ENCODE peak calls at places on chromosomes 6 and 20, in nine cellular contexts. U is hepatocyte, T is ovary, X is right lobe of liver, O is adrenal gland, L is uterus, M is mammary epithelial cell, H is left lung, R is Panc1. Z is an unnamed sample.
A peak's percentile ranks its signal among the peaks of the same experiment; 100 is the strongest.

GRCh38 chr20:3658708-3659491 is 4.3 kb downstream of the GFRA4 start:
- DNase-seq in L (no peak), O (no peak), T (no peak), X (no peak), H (no peak), R (no peak), U (no peak), M (no peak), Z (no peak)

GRCh38 chr6:136779682-136780081 is 12.6 kb downstream of the MAP3K5 start:
- DNase-seq in O (no peak), M (no peak), T (no peak), X (no peak), R (no peak), L (no peak), U (no peak), H (no peak), Z (no peak)

GRCh38 chr6:16206595-16207037 is 31.8 kb upstream of the GMPR start:
- DNase-seq in O (peak; percentile 49), U (peak; percentile 85), M (peak; percentile 64), R (peak; percentile 75), H (no peak), T (peak; percentile 55), X (no peak), L (peak; percentile 79), Z (peak; percentile 49)

GRCh38 chr6:127865108-127865507 is 35.8 kb downstream of the THEMIS start:
- DNase-seq in O (no peak), U (no peak), T (no peak), M (no peak), H (no peak), X (no peak), R (no peak), L (no peak), Z (no peak)

GRCh38 chr6:158653577-158654354 is 3.9 kb downstream of the SYTL3 start:
- DNase-seq in L (no peak), M (no peak), U (no peak), X (no peak), O (no peak), R (no peak), T (no peak), H (no peak), Z (peak; percentile 96)

GRCh38 chr6:163176097-163176496 is 238.4 kb upstream of the QKI start:
- DNase-seq in R (no peak), M (no peak), U (no peak), H (no peak), X (no peak), L (no peak), O (no peak), T (no peak), Z (no peak)

GRCh38 chr20:2759603-2760360 is 40.6 kb downstream of the CPXM1 start:
- DNase-seq in U (no peak), X (no peak), O (no peak), H (no peak), R (no peak), M (no peak), T (no peak), L (no peak), Z (no peak)

GRCh38 chr6:36127462-36128016 is 2.8 kb upstream of the MAPK13 start:
- DNase-seq in U (peak; percentile 38), O (peak; percentile 93), T (no peak), M (peak; percentile 62), R (peak; percentile 56), X (peak; percentile 79), H (peak; percentile 89), L (no peak), Z (no peak)

GRCh38 chr6:143374014-143374413 is 76.5 kb downstream of the ADAT2 start:
- DNase-seq in M (no peak), L (no peak), H (no peak), R (no peak), X (no peak), T (no peak), U (no peak), O (no peak), Z (no peak)

GRCh38 chr20:47256665-47257236 is 99.7 kb downstream of the ZMYND8 start:
- DNase-seq in U (no peak), H (no peak), T (peak; percentile 9), O (no peak), L (no peak), R (no peak), M (no peak), X (no peak), Z (no peak)

GRCh38 chr6:47157653-47158219 is 115.6 kb upstream of the ADGRF1 start:
- DNase-seq in M (no peak), L (no peak), H (no peak), T (no peak), O (no peak), X (no peak), R (no peak), U (no peak), Z (no peak)

GRCh38 chr6:131212928-131213327 is 77.7 kb downstream of the AKAP7 start:
- DNase-seq in O (no peak), U (no peak), H (no peak), L (no peak), R (no peak), X (no peak), T (no peak), M (no peak), Z (no peak)

DNA sequence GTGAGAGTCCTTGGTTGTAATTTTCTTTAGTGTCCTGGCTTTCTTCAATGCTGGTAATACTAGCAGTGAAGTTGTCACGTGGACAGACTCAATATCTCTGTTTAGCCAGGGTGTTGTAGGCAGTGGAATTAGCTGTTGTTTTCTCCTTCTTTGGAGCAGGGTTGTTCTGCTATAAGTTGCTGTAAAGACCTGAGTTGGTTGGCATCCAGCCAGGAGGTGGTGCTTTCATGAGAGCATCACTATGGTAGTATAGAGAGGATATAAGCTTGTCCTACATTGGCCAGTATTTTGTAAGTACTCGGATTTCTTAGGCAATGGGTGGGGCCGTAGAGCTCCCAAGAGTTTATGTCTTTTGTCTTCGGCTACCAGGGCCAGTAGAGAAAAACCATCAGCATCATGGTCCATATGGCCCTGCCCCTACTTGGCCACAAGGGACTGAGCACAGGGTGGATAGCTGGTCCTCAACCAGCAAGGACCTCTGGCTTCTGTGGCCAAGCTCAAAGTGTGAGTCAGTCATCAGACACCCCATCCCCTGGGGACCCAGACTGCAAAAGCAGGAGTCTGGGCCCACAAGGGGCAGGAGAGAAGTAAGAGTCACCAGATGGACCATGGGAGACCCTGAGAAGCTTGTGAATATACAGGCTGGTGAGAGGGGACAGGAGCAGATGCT is 127.9 kb upstream of the NXT1 start:
- DNase-seq in R (no peak), T (no peak), X (no peak), U (no peak), H (no peak), M (no peak), L (no peak), O (no peak), Z (no peak)
- H3K9me3 ChIP-seq in R (peaks cover 3% of the 10 kb centered on the region), T (no peaks in the 10 kb centered on the region), X (no peaks in the 10 kb centered on the region), U (peaks cover 5% of the 10 kb centered on the region), H (peaks cover 18% of the 10 kb centered on the region), M (no peaks in the 10 kb centered on the region), L (no peaks in the 10 kb centered on the region), O (peaks cover 4% of the 10 kb centered on the region), Z (no peaks in the 10 kb centered on the region)

GRCh38 chr6:160027931-160028330 is 59.0 kb downstream of the IGF2R start:
- DNase-seq in O (no peak), T (no peak), X (no peak), M (no peak), R (no peak), H (no peak), U (no peak), L (no peak), Z (no peak)

GRCh38 chr6:160022793-160023192 is 53.9 kb downstream of the IGF2R start:
- DNase-seq in U (no peak), X (no peak), R (no peak), O (no peak), T (no peak), H (no peak), M (no peak), L (no peak), Z (no peak)

GRCh38 chr6:160024152-160024551 is 55.3 kb downstream of the IGF2R start:
- DNase-seq in T (no peak), O (no peak), X (no peak), R (no peak), L (no peak), M (no peak), H (no peak), U (no peak), Z (no peak)

GRCh38 chr6:160027076-160027475 is 58.2 kb downstream of the IGF2R start:
- DNase-seq in R (no peak), U (no peak), T (no peak), X (no peak), H (no peak), O (no peak), L (no peak), M (no peak), Z (no peak)

GRCh38 chr6:160022101-160022500 is 53.2 kb downstream of the IGF2R start:
- DNase-seq in O (no peak), R (no peak), M (no peak), T (no peak), H (no peak), U (no peak), X (no peak), L (no peak), Z (no peak)
- H3K36me3 ChIP-seq in O (no peaks in the 10 kb centered on the region), R (peaks cover 10% of the 10 kb centered on the region), M (peaks cover 5% of the 10 kb centered on the region), T (no peaks in the 10 kb centered on the region), H (no peaks in the 10 kb centered on the region), U (no peaks in the 10 kb centered on the region), X (peaks cover 17% of the 10 kb centered on the region), L (no peaks in the 10 kb centered on the region), Z (peaks cover 15% of the 10 kb centered on the region)

DNA sequence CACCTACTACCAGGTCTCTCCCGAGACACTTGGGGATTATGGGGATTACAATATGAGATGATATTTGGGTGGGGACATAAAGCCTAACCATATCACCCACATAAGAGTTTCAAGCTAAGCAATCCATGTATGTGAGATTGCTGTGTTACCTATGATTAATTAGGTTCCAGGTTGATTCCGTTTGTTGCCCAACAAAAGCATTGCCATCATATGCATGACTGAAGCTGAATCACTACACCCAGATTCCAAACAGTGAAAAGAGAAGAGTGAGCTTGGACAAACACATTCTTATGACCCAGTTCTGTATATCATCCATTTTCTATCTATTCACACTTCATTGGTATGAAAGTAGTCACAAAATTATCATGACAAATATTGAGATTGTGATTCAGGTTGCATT is 952.5 kb upstream of the MAN1A1 start:
- DNase-seq in L (no peak), H (no peak), X (no peak), O (no peak), T (no peak), R (no peak), U (no peak), M (no peak), Z (no peak)
- H3K27me3 ChIP-seq in L (no peaks in the 10 kb centered on the region), H (no peaks in the 10 kb centered on the region), X (no peaks in the 10 kb centered on the region), O (no peaks in the 10 kb centered on the region), T (peaks cover 3% of the 10 kb centered on the region), R (no peaks in the 10 kb centered on the region), U (no peaks in the 10 kb centered on the region), M (no peaks in the 10 kb centered on the region), Z (no peaks in the 10 kb centered on the region)

GRCh38 chr20:63967330-63968135 is 2.2 kb downstream of the ZNF512B start:
- DNase-seq in T (peak; percentile 34), L (no peak), M (no peak), H (no peak), U (no peak), X (no peak), O (peak; percentile 8), R (no peak), Z (no peak)
- H3K9me3 ChIP-seq in T (no peaks in the 10 kb centered on the region), L (no peaks in the 10 kb centered on the region), M (no peaks in the 10 kb centered on the region), H (no peaks in the 10 kb centered on the region), U (no peaks in the 10 kb centered on the region), X (no peaks in the 10 kb centered on the region), O (no peaks in the 10 kb centered on the region), R (no peaks in the 10 kb centered on the region), Z (no peaks in the 10 kb centered on the region)

GRCh38 chr6:31687860-31688693 is 7.2 kb upstream of the LY6G5C start:
- DNase-seq in L (no peak), H (no peak), U (no peak), O (no peak), T (no peak), M (no peak), R (no peak), X (no peak), Z (no peak)
- H3K36me3 ChIP-seq in L (no peaks in the 10 kb centered on the region), H (no peaks in the 10 kb centered on the region), U (no peaks in the 10 kb centered on the region), O (no peaks in the 10 kb centered on the region), T (no peaks in the 10 kb centered on the region), M (no peaks in the 10 kb centered on the region), R (peaks cover 5% of the 10 kb centered on the region), X (peaks cover 58% of the 10 kb centered on the region), Z (peaks cover 47% of the 10 kb centered on the region)

Z was measured in CD4-positive, alpha-beta memory T cell.